ENCODE peak calls at places on chromosomes 11 and 22, in five cellular contexts. N, E, K, O and C are unnamed samples.

GRCh38 chr11:57476223-57476882 is 16.0 kb downstream of the RTN4RL2 start:
- DNase-seq in E (no peak), K (no peak), N (no peak), O (peak; percentile 43), C (peak; percentile 29)

GRCh38 chr11:72354356-72355115 is 79.8 kb downstream of the CLPB start:
- DNase-seq in E (no peak), N (no peak), O (no peak), K (no peak), C (no peak)

GRCh38 chr11:17506942-17507341 is 30.3 kb upstream of the ABCC8 start:
- DNase-seq in N (no peak), E (no peak), O (no peak), K (no peak), C (no peak)

GRCh38 chr11:117564321-117564720 is 232.7 kb downstream of the DSCAML1 start:
- DNase-seq in K (no peak), N (no peak), O (no peak), E (no peak), C (no peak)

GRCh38 chr22:50224071-50224470 is 20.8 kb downstream of the TUBGCP6 start:
- DNase-seq in N (no peak), O (no peak), E (no peak), K (no peak), C (no peak)

GRCh38 chr11:126900349-126900748 is 100.2 kb downstream of the KIRREL3 start:
- DNase-seq in N (peak; percentile 69), O (no peak), K (no peak), E (no peak), C (no peak)

GRCh38 chr11:8031248-8032115 is 44.3 kb downstream of the EIF3F start:
- DNase-seq in K (no peak), E (no peak), O (no peak), N (no peak), C (no peak)

GRCh38 chr22:30668306-30668655 is 606 bp upstream of the DUSP18 start:
- DNase-seq in N (no peak), K (no peak), O (no peak), E (no peak), C (peak; percentile 2)

GRCh38 chr11:85948884-85949283 is 93.7 kb downstream of the CCDC83 start:
- DNase-seq in O (no peak), N (no peak), K (no peak), E (no peak), C (no peak)

GRCh38 chr11:117916956-117917355 is 12.2 kb downstream of the TMPRSS13 start:
- DNase-seq in N (no peak), O (no peak), K (no peak), E (no peak), C (no peak)

GRCh38 chr22:48819232-48819631 is 1008.4 kb downstream of the BRD1 start:
- DNase-seq in N (no peak), O (no peak), E (no peak), K (no peak), C (no peak)

GRCh38 chr11:1152316-1153104 is 5.2 kb upstream of the MUC5AC start:
- DNase-seq in E (peak; percentile 29), N (no peak), K (no peak), O (no peak), C (no peak)

GRCh38 chr11:61691378-61692156 is 11.4 kb downstream of the DAGLA start:
- DNase-seq in K (no peak), N (no peak), O (no peak), E (no peak), C (no peak)

GRCh38 chr22:46178755-46179505 is 28.6 kb downstream of the PPARA start:
- DNase-seq in E (no peak), K (no peak), N (no peak), O (no peak), C (no peak)